ENCODE peak calls at places on chromosomes 13 and 19, in ten cellular contexts. R is vagina, F is HCT116, V is brain microvascular endothelial cell, Q is ovary, T is HL-60, K is transverse colon, O is adrenal gland, U is thoracic aorta, Y is esophagus muscularis mucosa. L is an unnamed sample.

GRCh38 chr19:46404884-46405658 is 8.3 kb downstream of the CCDC8 start:
- DNase-seq in R (no peak), F (no peak), V (peak), Q (peak), T (no peak), K (no peak), O (no peak), U (no peak), Y (no peak), L (no peak)

GRCh38 chr13:82681535-82681934 is 1200.7 kb downstream of the SLITRK1 start:
- DNase-seq in R (no peak), F (no peak), V (no peak), Q (no peak), T (no peak), K (no peak), O (no peak), U (no peak), Y (no peak), L (no peak)

GRCh38 chr19:10086032-10086903 is at the start of gene SHFL:
- DNase-seq in R (no peak), F (no peak), V (peak), Q (peak), T (peak), K (peak), O (peak), U (no peak), Y (no peak), L (peak)

GRCh38 chr13:62320129-62320724 is 904.6 kb upstream of the PCDH20 start:
- DNase-seq in R (no peak), F (peak), V (peak), Q (no peak), T (no peak), K (no peak), O (no peak), U (no peak), Y (no peak), L (peak)

GRCh38 chr13:108200781-108201398 is 14.4 kb downstream of the LIG4 start:
- DNase-seq in R (no peak), F (no peak), V (peak), Q (no peak), T (no peak), K (no peak), O (no peak), U (no peak), Y (no peak), L (peak)

GRCh38 chr19:47507031-47507430 is 7.8 kb downstream of the NAPA start:
- DNase-seq in R (no peak), F (no peak), V (no peak), Q (no peak), T (no peak), K (no peak), O (peak), U (no peak), Y (no peak), L (no peak)

GRCh38 chr19:50695251-50696064 is 24.1 kb downstream of the SHANK1 start:
- DNase-seq in R (no peak), F (no peak), V (no peak), Q (no peak), T (no peak), K (no peak), O (no peak), U (no peak), Y (no peak), L (peak)

GRCh38 chr13:104385409-104385808 is 1319.2 kb upstream of the SLC10A2 start:
- DNase-seq in R (no peak), F (no peak), V (peak), Q (no peak), T (no peak), K (no peak), O (no peak), U (no peak), Y (no peak), L (peak)

GRCh38 chr19:45099465-45100201 is 6.7 kb downstream of the PPP1R37 start:
- DNase-seq in R (no peak), F (no peak), V (no peak), Q (no peak), T (no peak), K (no peak), O (peak), U (no peak), Y (no peak), L (no peak)

GRCh38 chr19:30227661-30228112 is 144.5 kb upstream of the ZNF536 start:
- DNase-seq in R (no peak), F (peak), V (peak), Q (no peak), T (no peak), K (peak), O (peak), U (no peak), Y (no peak), L (peak)

GRCh38 chr19:39940221-39940833 is 5.9 kb upstream of the FCGBP start:
- DNase-seq in R (no peak), F (no peak), V (no peak), Q (no peak), T (no peak), K (no peak), O (no peak), U (no peak), Y (no peak), L (no peak)

GRCh38 chr19:2270572-2271515 is 11.1 kb downstream of the PEAK3 start:
- DNase-seq in R (no peak), F (no peak), V (peak), Q (peak), T (peak), K (peak), O (peak), U (peak), Y (peak), L (peak)

GRCh38 chr13:95926231-95926630 is 127.0 kb downstream of the UGGT2 start:
- DNase-seq in R (no peak), F (no peak), V (no peak), Q (no peak), T (no peak), K (no peak), O (no peak), U (no peak), Y (no peak), L (no peak)

GRCh38 chr13:114127473-114128347 is 4.7 kb downstream of the RASA3 start:
- DNase-seq in R (no peak), F (no peak), V (no peak), Q (no peak), T (no peak), K (no peak), O (no peak), U (no peak), Y (no peak), L (no peak)

GRCh38 chr13:27972619-27972877 is 3.4 kb upstream of the CDX2 start:
- DNase-seq in R (no peak), F (no peak), V (no peak), Q (no peak), T (no peak), K (no peak), O (no peak), U (no peak), Y (no peak), L (no peak)

GRCh38 chr13:102295316-102296048 is 106.4 kb downstream of the FGF14 start:
- DNase-seq in R (no peak), F (no peak), V (no peak), Q (no peak), T (no peak), K (no peak), O (no peak), U (no peak), Y (no peak), L (no peak)

GRCh38 chr19:28687296-28687695 is 525.7 kb downstream of the UQCRFS1 start:
- DNase-seq in R (no peak), F (no peak), V (no peak), Q (no peak), T (no peak), K (no peak), O (no peak), U (no peak), Y (no peak), L (no peak)

GRCh38 chr19:10773969-10774368 is 56.1 kb downstream of the DNM2 start:
- DNase-seq in R (no peak), F (no peak), V (no peak), Q (no peak), T (no peak), K (no peak), O (no peak), U (no peak), Y (no peak), L (no peak)

GRCh38 chr19:33395561-33396550 is 22.3 kb downstream of the CEBPG start:
- DNase-seq in R (no peak), F (no peak), V (no peak), Q (peak), T (no peak), K (no peak), O (no peak), U (no peak), Y (no peak), L (no peak)

GRCh38 chr13:97122381-97122996 is 99.6 kb upstream of the MBNL2 start:
- DNase-seq in R (no peak), F (peak), V (peak), Q (no peak), T (no peak), K (no peak), O (no peak), U (no peak), Y (no peak), L (peak)

GRCh38 chr13:98397221-98397620 is 179.7 kb downstream of the STK24 start:
- DNase-seq in R (no peak), F (no peak), V (peak), Q (no peak), T (no peak), K (no peak), O (no peak), U (no peak), Y (no peak), L (no peak)

GRCh38 chr13:67296511-67296910 is 66.4 kb upstream of the PCDH9 start:
- DNase-seq in R (no peak), F (no peak), V (peak), Q (no peak), T (no peak), K (no peak), O (no peak), U (no peak), Y (no peak), L (no peak)

GRCh38 chr19:14577885-14578427 is 4.9 kb upstream of the CLEC17A start:
- DNase-seq in R (no peak), F (no peak), V (no peak), Q (no peak), T (no peak), K (no peak), O (no peak), U (no peak), Y (no peak), L (no peak)

GRCh38 chr13:30870049-30870884 is 35.8 kb upstream of the MEDAG start:
- DNase-seq in R (peak), F (peak), V (peak), Q (peak), T (no peak), K (peak), O (peak), U (peak), Y (no peak), L (peak)

GRCh38 chr19:8238251-8238650 is 29.1 kb downstream of the CERS4 start:
- DNase-seq in R (no peak), F (no peak), V (no peak), Q (no peak), T (no peak), K (no peak), O (no peak), U (no peak), Y (no peak), L (peak)

GRCh38 chr19:54100560-54100959 is at the start of gene OSCAR:
- DNase-seq in R (no peak), F (no peak), V (no peak), Q (no peak), T (no peak), K (no peak), O (no peak), U (no peak), Y (no peak), L (no peak)

GRCh38 chr13:42745655-42746054 is 35.7 kb upstream of the FAM216B start:
- DNase-seq in R (no peak), F (no peak), V (no peak), Q (no peak), T (no peak), K (no peak), O (no peak), U (no peak), Y (no peak), L (no peak)

GRCh38 chr13:113445791-113446487 is 7.3 kb downstream of the ADPRHL1 start:
- DNase-seq in R (no peak), F (no peak), V (no peak), Q (no peak), T (no peak), K (no peak), O (no peak), U (no peak), Y (no peak), L (no peak)

GRCh38 chr19:19202707-19203011 is 555 bp downstream of the NR2C2AP start:
- DNase-seq in R (no peak), F (no peak), V (no peak), Q (no peak), T (no peak), K (no peak), O (no peak), U (no peak), Y (no peak), L (no peak)

GRCh38 chr19:15869109-15869555 is 28.7 kb downstream of the CYP4F2 start:
- DNase-seq in R (no peak), F (peak), V (peak), Q (no peak), T (peak), K (peak), O (no peak), U (no peak), Y (no peak), L (peak)

GRCh38 chr13:78100481-78100880 is 181.8 kb upstream of the EDNRB start:
- DNase-seq in R (no peak), F (no peak), V (no peak), Q (no peak), T (no peak), K (no peak), O (no peak), U (no peak), Y (no peak), L (no peak)

GRCh38 chr19:28184997-28185396 is 1028.0 kb downstream of the UQCRFS1 start:
- DNase-seq in R (no peak), F (no peak), V (no peak), Q (no peak), T (no peak), K (no peak), O (peak), U (no peak), Y (no peak), L (no peak)

GRCh38 chr13:95296326-95296939 is 4.8 kb downstream of the ABCC4 start:
- DNase-seq in R (no peak), F (peak), V (no peak), Q (no peak), T (no peak), K (peak), O (peak), U (no peak), Y (no peak), L (peak)

GRCh38 chr13:99528547-99528946 is 27.3 kb downstream of the TM9SF2 start:
- DNase-seq in R (no peak), F (no peak), V (no peak), Q (no peak), T (no peak), K (no peak), O (no peak), U (no peak), Y (no peak), L (no peak)

GRCh38 chr13:50277127-50277526 is 261.9 kb downstream of the KCNRG start:
- DNase-seq in R (no peak), F (no peak), V (no peak), Q (no peak), T (no peak), K (no peak), O (no peak), U (no peak), Y (no peak), L (peak)

GRCh38 chr13:41050041-41050440 is 11.3 kb upstream of the WBP4 start:
- DNase-seq in R (no peak), F (no peak), V (no peak), Q (no peak), T (peak), K (no peak), O (no peak), U (no peak), Y (no peak), L (no peak)

GRCh38 chr19:38735257-38735686 is 9.0 kb downstream of the CAPN12 start:
- DNase-seq in R (no peak), F (no peak), V (no peak), Q (peak), T (no peak), K (peak), O (no peak), U (no peak), Y (no peak), L (no peak)
- H3K27ac ChIP-seq in R (peak), F (peak), V (no peak), Q (peak), T (no peak), K (peak), O (no peak), U (peak), Y (peak), L (peak)

DNA sequence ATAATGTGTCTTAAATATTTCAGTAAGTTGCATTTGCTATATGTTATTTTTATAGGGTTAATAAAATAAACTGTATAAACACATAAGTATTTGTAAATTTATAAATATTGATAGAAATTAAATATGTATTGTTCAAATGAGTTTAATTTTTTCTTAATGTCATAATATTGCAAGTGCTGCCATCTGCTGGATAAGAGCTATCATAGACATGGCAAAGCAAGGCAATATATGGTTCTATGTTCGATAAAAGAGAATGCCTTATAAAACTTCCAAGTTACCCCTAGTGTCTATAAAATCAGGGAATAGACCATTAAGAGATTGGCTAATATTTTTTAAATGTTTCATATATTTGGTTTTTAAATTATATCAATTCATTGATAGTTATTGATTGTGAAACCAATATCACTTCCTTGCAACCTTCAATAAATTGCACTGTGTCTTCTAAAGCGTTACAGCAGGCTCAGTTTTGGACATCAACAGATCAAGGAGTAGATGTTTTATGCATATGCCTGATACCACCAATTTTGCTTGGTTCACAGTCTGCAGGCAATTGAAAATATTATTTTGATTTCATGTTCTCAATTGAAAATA is 29.0 kb upstream of the SLITRK6 start:
- DNase-seq in R (no peak), F (peak), V (peak), Q (no peak), T (no peak), K (no peak), O (no peak), U (no peak), Y (no peak), L (peak)
- TF ChIP-seq CTCF in R (no peak), F (peak), V (peak), Q (no peak), T (peak), K (peak), O (peak), U (peak), Y (peak), L (peak)

GRCh38 chr13:73939071-73939380 is 195.2 kb downstream of the KLF12 start:
- DNase-seq in R (no peak), F (no peak), V (no peak), Q (no peak), T (no peak), K (no peak), O (no peak), U (no peak), Y (no peak), L (no peak)
- H3K27ac ChIP-seq in R (no peak), F (no peak), V (no peak), Q (no peak), T (no peak), K (no peak), O (no peak), U (no peak), Y (no peak), L (no peak)

GRCh38 chr19:52959613-52960295 is 2.9 kb downstream of the ZNF816 start:
- DNase-seq in R (no peak), F (no peak), V (no peak), Q (no peak), T (no peak), K (no peak), O (no peak), U (no peak), Y (no peak), L (no peak)

GRCh38 chr19:52962394-52963228 is at the start of gene ZNF816:
- DNase-seq in R (no peak), F (peak), V (peak), Q (peak), T (peak), K (peak), O (peak), U (peak), Y (peak), L (peak)

GRCh38 chr19:52961981-52962380 is 700 bp downstream of the ZNF816 start:
- DNase-seq in R (no peak), F (no peak), V (peak), Q (no peak), T (no peak), K (no peak), O (no peak), U (no peak), Y (no peak), L (peak)

GRCh38 chr19:52967772-52968171 is 5.1 kb upstream of the ZNF816 start:
- DNase-seq in R (no peak), F (no peak), V (no peak), Q (no peak), T (no peak), K (no peak), O (no peak), U (no peak), Y (no peak), L (no peak)

GRCh38 chr19:52963229-52963760 is 614 bp upstream of the ZNF816 start:
- DNase-seq in R (no peak), F (no peak), V (no peak), Q (no peak), T (no peak), K (peak), O (peak), U (no peak), Y (no peak), L (no peak)
- TF ChIP-seq CTCF in R (no peak), F (no peak), V (no peak), Q (no peak), T (no peak), K (no peak), O (no peak), U (no peak), Y (no peak), L (no peak)

GRCh38 chr19:12034610-12035009 is 869 bp downstream of the ZNF433 start:
- DNase-seq in R (no peak), F (no peak), V (no peak), Q (no peak), T (no peak), K (no peak), O (no peak), U (no peak), Y (no peak), L (peak)
- H3K27ac ChIP-seq in R (peak), F (no peak), V (no peak), Q (peak), T (no peak), K (peak), O (no peak), U (no peak), Y (peak), L (peak)

GRCh38 chr13:110525328-110526319 is 35.9 kb downstream of the RAB20 start:
- DNase-seq in R (no peak), F (no peak), V (no peak), Q (no peak), T (no peak), K (peak), O (peak), U (no peak), Y (no peak), L (no peak)
- TF ChIP-seq CTCF in R (no peak), F (no peak), V (no peak), Q (no peak), T (no peak), K (no peak), O (no peak), U (no peak), Y (no peak), L (no peak)

L was measured in RWPE1.